ENCODE peak calls at places on chromosomes 5 and 9, in ten cellular contexts. One of them, this sample, is unnamed.

GRCh38 chr9:110578575-110578895 is 1.0 kb downstream of the SVEP1 start:
- DNase-seq in ovary: no peak
- DNase-seq in body of pancreas: no peak
- DNase-seq in endodermal cell: no peak
- DNase-seq in fibroblast of mammary gland: no peak
- DNase-seq in heart right ventricle: no peak
- DNase-seq in AG04450: no peak
- DNase-seq in heart left ventricle: no peak
- DNase-seq in breast epithelium: no peak
- DNase-seq in upper lobe of right lung: no peak
- DNase-seq in this sample: no peak

GRCh38 chr5:61159070-61159469 is 3.2 kb downstream of the SMIM15 start:
- DNase-seq in ovary: no peak
- DNase-seq in fibroblast of mammary gland: no peak
- DNase-seq in heart left ventricle: no peak
- DNase-seq in body of pancreas: no peak
- DNase-seq in AG04450: no peak
- DNase-seq in upper lobe of right lung: no peak
- DNase-seq in endodermal cell: no peak
- DNase-seq in heart right ventricle: no peak
- DNase-seq in breast epithelium: no peak
- DNase-seq in this sample: no peak

GRCh38 chr9:116816484-116816883 is 129.4 kb downstream of the TRIM32 start:
- DNase-seq in heart left ventricle: no peak
- DNase-seq in fibroblast of mammary gland: no peak
- DNase-seq in body of pancreas: no peak
- DNase-seq in endodermal cell: no peak
- DNase-seq in AG04450: no peak
- DNase-seq in ovary: no peak
- DNase-seq in upper lobe of right lung: no peak
- DNase-seq in breast epithelium: no peak
- DNase-seq in heart right ventricle: no peak
- DNase-seq in this sample: no peak

GRCh38 chr9:3954950-3955670 is 344.8 kb downstream of the GLIS3 start:
- DNase-seq in heart right ventricle: no peak
- DNase-seq in breast epithelium: no peak
- DNase-seq in heart left ventricle: no peak
- DNase-seq in fibroblast of mammary gland: peak; percentile 63
- DNase-seq in endodermal cell: peak; percentile 60
- DNase-seq in AG04450: no peak
- DNase-seq in body of pancreas: no peak
- DNase-seq in upper lobe of right lung: no peak
- DNase-seq in ovary: no peak
- DNase-seq in this sample: no peak

GRCh38 chr5:43045236-43045635 is 5.1 kb upstream of the ANXA2R start:
- DNase-seq in AG04450: no peak
- DNase-seq in upper lobe of right lung: no peak
- DNase-seq in heart left ventricle: no peak
- DNase-seq in body of pancreas: no peak
- DNase-seq in ovary: no peak
- DNase-seq in fibroblast of mammary gland: no peak
- DNase-seq in endodermal cell: peak; percentile 60
- DNase-seq in heart right ventricle: no peak
- DNase-seq in breast epithelium: no peak
- DNase-seq in this sample: no peak

GRCh38 chr5:3341446-3342240 is 254.0 kb upstream of the IRX1 start:
- DNase-seq in endodermal cell: no peak
- DNase-seq in AG04450: no peak
- DNase-seq in fibroblast of mammary gland: no peak
- DNase-seq in heart left ventricle: no peak
- DNase-seq in body of pancreas: no peak
- DNase-seq in upper lobe of right lung: no peak
- DNase-seq in breast epithelium: no peak
- DNase-seq in ovary: no peak
- DNase-seq in heart right ventricle: no peak
- DNase-seq in this sample: no peak

GRCh38 chr5:73196201-73196600 is 23.2 kb downstream of the TMEM174 start:
- DNase-seq in AG04450: no peak
- DNase-seq in breast epithelium: no peak
- DNase-seq in endodermal cell: no peak
- DNase-seq in heart left ventricle: no peak
- DNase-seq in body of pancreas: no peak
- DNase-seq in heart right ventricle: no peak
- DNase-seq in upper lobe of right lung: no peak
- DNase-seq in ovary: no peak
- DNase-seq in fibroblast of mammary gland: no peak
- DNase-seq in this sample: no peak

GRCh38 chr9:107213561-107214028 is 69.5 kb upstream of the RAD23B start:
- DNase-seq in heart right ventricle: no peak
- DNase-seq in upper lobe of right lung: no peak
- DNase-seq in AG04450: peak; percentile 73
- DNase-seq in breast epithelium: no peak
- DNase-seq in heart left ventricle: no peak
- DNase-seq in endodermal cell: peak; percentile 59
- DNase-seq in body of pancreas: no peak
- DNase-seq in fibroblast of mammary gland: peak; percentile 95
- DNase-seq in ovary: no peak
- DNase-seq in this sample: peak; percentile 3

GRCh38 chr9:127947841-127948710 is 10.4 kb upstream of the DPM2 start:
- DNase-seq in AG04450: no peak
- DNase-seq in fibroblast of mammary gland: no peak
- DNase-seq in endodermal cell: no peak
- DNase-seq in heart right ventricle: peak; percentile 8
- DNase-seq in breast epithelium: no peak
- DNase-seq in upper lobe of right lung: no peak
- DNase-seq in heart left ventricle: no peak
- DNase-seq in body of pancreas: no peak
- DNase-seq in ovary: no peak
- DNase-seq in this sample: no peak

GRCh38 chr5:144004146-144004545 is 166.3 kb downstream of the YIPF5 start:
- DNase-seq in heart right ventricle: no peak
- DNase-seq in fibroblast of mammary gland: peak; percentile 91
- DNase-seq in body of pancreas: no peak
- DNase-seq in upper lobe of right lung: no peak
- DNase-seq in ovary: no peak
- DNase-seq in endodermal cell: no peak
- DNase-seq in AG04450: no peak
- DNase-seq in breast epithelium: no peak
- DNase-seq in heart left ventricle: no peak
- DNase-seq in this sample: no peak

GRCh38 chr5:144003636-144004035 is 166.8 kb downstream of the YIPF5 start:
- DNase-seq in breast epithelium: no peak
- DNase-seq in fibroblast of mammary gland: no peak
- DNase-seq in upper lobe of right lung: no peak
- DNase-seq in endodermal cell: no peak
- DNase-seq in ovary: no peak
- DNase-seq in heart right ventricle: no peak
- DNase-seq in AG04450: no peak
- DNase-seq in body of pancreas: no peak
- DNase-seq in heart left ventricle: no peak
- DNase-seq in this sample: no peak

GRCh38 chr5:144004751-144005150 is 165.7 kb downstream of the YIPF5 start:
- DNase-seq in endodermal cell: no peak
- DNase-seq in breast epithelium: no peak
- DNase-seq in upper lobe of right lung: no peak
- DNase-seq in AG04450: no peak
- DNase-seq in heart right ventricle: no peak
- DNase-seq in heart left ventricle: no peak
- DNase-seq in fibroblast of mammary gland: peak; percentile 52
- DNase-seq in ovary: no peak
- DNase-seq in body of pancreas: no peak
- DNase-seq in this sample: no peak

GRCh38 chr5:144002866-144003265 is 167.6 kb downstream of the YIPF5 start:
- DNase-seq in AG04450: no peak
- DNase-seq in fibroblast of mammary gland: peak; percentile 31
- DNase-seq in heart right ventricle: no peak
- DNase-seq in body of pancreas: no peak
- DNase-seq in heart left ventricle: no peak
- DNase-seq in breast epithelium: no peak
- DNase-seq in upper lobe of right lung: no peak
- DNase-seq in endodermal cell: no peak
- DNase-seq in ovary: no peak
- DNase-seq in this sample: no peak
- TF ChIP-seq CTCF in AG04450: no peak
- TF ChIP-seq CTCF in fibroblast of mammary gland: no peak
- TF ChIP-seq CTCF in heart right ventricle: no peak
- TF ChIP-seq CTCF in body of pancreas: no peak
- TF ChIP-seq CTCF in heart left ventricle: no peak
- TF ChIP-seq CTCF in breast epithelium: no peak
- TF ChIP-seq CTCF in upper lobe of right lung: no peak
- TF ChIP-seq CTCF in endodermal cell: no peak
- TF ChIP-seq CTCF in ovary: no peak
- TF ChIP-seq CTCF in this sample: no peak

GRCh38 chr9:135251331-135251761 is 163.9 kb downstream of the OLFM1 start:
- DNase-seq in endodermal cell: no peak
- DNase-seq in fibroblast of mammary gland: no peak
- DNase-seq in upper lobe of right lung: peak; percentile 53
- DNase-seq in body of pancreas: no peak
- DNase-seq in heart right ventricle: no peak
- DNase-seq in heart left ventricle: no peak
- DNase-seq in breast epithelium: no peak
- DNase-seq in ovary: no peak
- DNase-seq in AG04450: no peak
- DNase-seq in this sample: no peak

GRCh38 chr9:135252980-135253304 is 165.5 kb downstream of the OLFM1 start:
- DNase-seq in body of pancreas: no peak
- DNase-seq in fibroblast of mammary gland: no peak
- DNase-seq in breast epithelium: no peak
- DNase-seq in endodermal cell: no peak
- DNase-seq in heart left ventricle: no peak
- DNase-seq in ovary: no peak
- DNase-seq in heart right ventricle: no peak
- DNase-seq in upper lobe of right lung: peak; percentile 32
- DNase-seq in AG04450: no peak
- DNase-seq in this sample: no peak

GRCh38 chr9:135253305-135254004 is 166.0 kb downstream of the OLFM1 start:
- DNase-seq in heart right ventricle: no peak
- DNase-seq in breast epithelium: no peak
- DNase-seq in upper lobe of right lung: peak; percentile 60
- DNase-seq in heart left ventricle: no peak
- DNase-seq in ovary: no peak
- DNase-seq in body of pancreas: no peak
- DNase-seq in endodermal cell: peak; percentile 90
- DNase-seq in AG04450: no peak
- DNase-seq in fibroblast of mammary gland: no peak
- DNase-seq in this sample: peak; percentile 32

GRCh38 chr9:135254176-135255032 is 166.9 kb downstream of the OLFM1 start:
- DNase-seq in ovary: no peak
- DNase-seq in endodermal cell: no peak
- DNase-seq in AG04450: no peak
- DNase-seq in fibroblast of mammary gland: no peak
- DNase-seq in heart right ventricle: no peak
- DNase-seq in upper lobe of right lung: peak; percentile 58
- DNase-seq in breast epithelium: no peak
- DNase-seq in heart left ventricle: no peak
- DNase-seq in body of pancreas: no peak
- DNase-seq in this sample: no peak

DNA sequence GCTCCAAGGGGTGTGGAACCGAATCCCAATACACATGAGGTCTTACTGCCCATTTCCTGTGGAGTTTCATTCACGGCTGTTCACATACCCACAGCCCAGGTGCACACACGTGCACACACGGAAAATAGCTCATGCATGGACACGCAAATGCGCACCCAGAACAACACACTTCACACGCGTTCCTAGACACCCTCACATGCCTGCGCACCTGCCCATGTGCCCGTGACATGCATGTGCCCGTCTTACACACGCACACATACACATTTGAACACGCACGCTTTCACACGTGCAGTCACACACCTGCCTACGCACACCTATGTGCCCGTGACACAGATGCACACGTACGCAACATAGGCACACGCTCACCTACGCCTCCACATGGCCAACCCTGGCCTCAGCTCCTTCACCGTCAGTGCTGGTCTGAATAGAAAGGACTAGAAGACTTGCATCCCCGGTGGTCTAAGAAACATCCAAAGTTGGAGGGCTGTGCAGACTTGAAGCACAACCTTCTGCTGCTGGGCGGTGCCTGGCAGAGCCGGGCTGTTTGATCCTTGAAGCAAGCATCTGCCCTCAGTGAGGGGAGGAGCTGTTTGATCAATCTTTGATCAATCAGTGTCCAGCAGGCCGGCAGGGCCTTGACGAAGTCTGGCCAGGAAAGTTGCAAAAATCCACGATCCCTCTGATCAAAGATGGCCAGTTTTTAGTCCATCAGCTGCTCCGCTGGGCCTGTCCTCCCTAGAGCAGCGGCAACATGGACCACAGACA is 164.7 kb downstream of the OLFM1 start:
- DNase-seq in body of pancreas: no peak
- DNase-seq in fibroblast of mammary gland: no peak
- DNase-seq in heart left ventricle: no peak
- DNase-seq in ovary: no peak
- DNase-seq in heart right ventricle: no peak
- DNase-seq in breast epithelium: no peak
- DNase-seq in AG04450: no peak
- DNase-seq in endodermal cell: no peak
- DNase-seq in upper lobe of right lung: peak; percentile 46
- DNase-seq in this sample: no peak
- TF ChIP-seq CTCF in body of pancreas: no peak
- TF ChIP-seq CTCF in fibroblast of mammary gland: no peak
- TF ChIP-seq CTCF in heart left ventricle: no peak
- TF ChIP-seq CTCF in ovary: no peak
- TF ChIP-seq CTCF in heart right ventricle: no peak
- TF ChIP-seq CTCF in breast epithelium: no peak
- TF ChIP-seq CTCF in AG04450: no peak
- TF ChIP-seq CTCF in endodermal cell: peak; percentile 33
- TF ChIP-seq CTCF in upper lobe of right lung: no peak
- TF ChIP-seq CTCF in this sample: no peak

DNA sequence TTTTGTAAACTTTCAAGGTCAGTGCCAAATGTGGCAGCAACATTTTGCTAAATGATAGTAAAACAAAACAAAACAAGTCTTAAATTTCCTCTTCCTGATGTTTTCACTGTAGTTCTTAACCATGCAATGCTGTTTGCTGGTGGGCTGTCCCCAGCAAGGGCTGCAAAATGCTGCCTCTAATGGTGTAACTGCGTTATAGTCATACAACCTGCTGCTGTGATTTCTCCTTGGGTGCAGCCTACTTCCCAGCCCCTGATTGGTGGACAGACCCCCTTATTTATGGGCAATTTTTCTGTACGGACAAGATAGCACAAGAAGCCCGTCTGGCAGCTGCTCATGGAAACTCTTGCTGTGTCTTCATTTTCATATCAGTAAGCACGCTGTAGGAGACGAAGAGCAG is 26.6 kb upstream of the PIP5K1B start:
- DNase-seq in upper lobe of right lung: no peak
- DNase-seq in ovary: no peak
- DNase-seq in body of pancreas: no peak
- DNase-seq in fibroblast of mammary gland: no peak
- DNase-seq in heart right ventricle: no peak
- DNase-seq in breast epithelium: no peak
- DNase-seq in AG04450: no peak
- DNase-seq in heart left ventricle: no peak
- DNase-seq in endodermal cell: peak; percentile 74
- DNase-seq in this sample: peak; percentile 20
- TF ChIP-seq CTCF in upper lobe of right lung: peak; percentile 14
- TF ChIP-seq CTCF in ovary: no peak
- TF ChIP-seq CTCF in body of pancreas: no peak
- TF ChIP-seq CTCF in fibroblast of mammary gland: no peak
- TF ChIP-seq CTCF in heart right ventricle: peak; percentile 25
- TF ChIP-seq CTCF in breast epithelium: no peak
- TF ChIP-seq CTCF in AG04450: peak; percentile 25
- TF ChIP-seq CTCF in heart left ventricle: peak; percentile 37
- TF ChIP-seq CTCF in endodermal cell: peak; percentile 76
- TF ChIP-seq CTCF in this sample: no peak

GRCh38 chr9:133304477-133305377 is 29.7 kb upstream of the ABO start:
- DNase-seq in breast epithelium: peak; percentile 5
- DNase-seq in heart left ventricle: no peak
- DNase-seq in body of pancreas: no peak
- DNase-seq in heart right ventricle: no peak
- DNase-seq in fibroblast of mammary gland: no peak
- DNase-seq in ovary: no peak
- DNase-seq in upper lobe of right lung: no peak
- DNase-seq in AG04450: no peak
- DNase-seq in endodermal cell: no peak
- DNase-seq in this sample: no peak
- TF ChIP-seq CTCF in breast epithelium: no peak
- TF ChIP-seq CTCF in heart left ventricle: no peak
- TF ChIP-seq CTCF in body of pancreas: no peak
- TF ChIP-seq CTCF in heart right ventricle: no peak
- TF ChIP-seq CTCF in fibroblast of mammary gland: no peak
- TF ChIP-seq CTCF in ovary: no peak
- TF ChIP-seq CTCF in upper lobe of right lung: no peak
- TF ChIP-seq CTCF in AG04450: no peak
- TF ChIP-seq CTCF in endodermal cell: no peak
- TF ChIP-seq CTCF in this sample: no peak